ENCODE peak calls at places on chromosomes 4 and X, in four cellular contexts. One of them, this sample, is unnamed.

GRCh38 chr4:22435652-22436051 is 80.2 kb downstream of the ADGRA3 start:
- DNase-seq in activated naive CD4-positive, alpha-beta T cell treated with anti-CD3 and anti-CD28 coated beads for 36 hours: no peak
- DNase-seq in GM10248: no peak
- DNase-seq in GM19239: no peak
- DNase-seq in this sample: no peak

GRCh38 chrX:40170830-40171512 is 73.2 kb upstream of the BCOR start:
- DNase-seq in activated naive CD4-positive, alpha-beta T cell treated with anti-CD3 and anti-CD28 coated beads for 36 hours: peak
- DNase-seq in GM10248: peak
- DNase-seq in GM19239: no peak
- DNase-seq in this sample: no peak

GRCh38 chrX:132442674-132443073 is 46.2 kb downstream of the MBNL3 start:
- DNase-seq in activated naive CD4-positive, alpha-beta T cell treated with anti-CD3 and anti-CD28 coated beads for 36 hours: no peak
- DNase-seq in GM10248: no peak
- DNase-seq in GM19239: no peak
- DNase-seq in this sample: peak

GRCh38 chrX:122565952-122566351 is 618.1 kb upstream of the GRIA3 start:
- DNase-seq in activated naive CD4-positive, alpha-beta T cell treated with anti-CD3 and anti-CD28 coated beads for 36 hours: no peak
- DNase-seq in GM10248: no peak
- DNase-seq in GM19239: no peak
- DNase-seq in this sample: no peak

GRCh38 chrX:130680164-130681035 is 222.6 kb downstream of the ENOX2 start:
- DNase-seq in activated naive CD4-positive, alpha-beta T cell treated with anti-CD3 and anti-CD28 coated beads for 36 hours: no peak
- DNase-seq in GM10248: no peak
- DNase-seq in GM19239: no peak
- DNase-seq in this sample: peak

GRCh38 chr4:108320066-108320465 is 151.3 kb upstream of the LEF1 start:
- DNase-seq in activated naive CD4-positive, alpha-beta T cell treated with anti-CD3 and anti-CD28 coated beads for 36 hours: no peak
- DNase-seq in GM10248: no peak
- DNase-seq in GM19239: no peak
- DNase-seq in this sample: no peak

GRCh38 chr4:137819964-137820383 is 287.7 kb upstream of the PCDH18 start:
- DNase-seq in activated naive CD4-positive, alpha-beta T cell treated with anti-CD3 and anti-CD28 coated beads for 36 hours: no peak
- DNase-seq in GM10248: peak
- DNase-seq in GM19239: no peak
- DNase-seq in this sample: peak

GRCh38 chr4:141099326-141099725 is 33.9 kb downstream of the RNF150 start:
- DNase-seq in activated naive CD4-positive, alpha-beta T cell treated with anti-CD3 and anti-CD28 coated beads for 36 hours: no peak
- DNase-seq in GM10248: no peak
- DNase-seq in GM19239: no peak
- DNase-seq in this sample: no peak

GRCh38 chrX:30713061-30713525 is 59.9 kb downstream of the GK start:
- DNase-seq in activated naive CD4-positive, alpha-beta T cell treated with anti-CD3 and anti-CD28 coated beads for 36 hours: peak
- DNase-seq in GM10248: peak
- DNase-seq in GM19239: no peak
- DNase-seq in this sample: peak

GRCh38 chr4:180798016-180798574 is 1445.1 kb upstream of the TENM3 start:
- DNase-seq in activated naive CD4-positive, alpha-beta T cell treated with anti-CD3 and anti-CD28 coated beads for 36 hours: no peak
- DNase-seq in GM10248: no peak
- DNase-seq in GM19239: no peak
- DNase-seq in this sample: no peak

GRCh38 chr4:89245459-89245858 is 62.1 kb downstream of the GPRIN3 start:
- DNase-seq in activated naive CD4-positive, alpha-beta T cell treated with anti-CD3 and anti-CD28 coated beads for 36 hours: no peak
- DNase-seq in GM10248: no peak
- DNase-seq in GM19239: no peak
- DNase-seq in this sample: no peak

GRCh38 chrX:129777218-129777768 is 2.5 kb upstream of the SASH3 start:
- DNase-seq in activated naive CD4-positive, alpha-beta T cell treated with anti-CD3 and anti-CD28 coated beads for 36 hours: peak
- DNase-seq in GM10248: peak
- DNase-seq in GM19239: no peak
- DNase-seq in this sample: peak

GRCh38 chr4:186557061-186557460 is 1.7 kb upstream of the MTNR1A start:
- DNase-seq in activated naive CD4-positive, alpha-beta T cell treated with anti-CD3 and anti-CD28 coated beads for 36 hours: no peak
- DNase-seq in GM10248: no peak
- DNase-seq in GM19239: no peak
- DNase-seq in this sample: no peak

GRCh38 chrX:74246524-74246923 is 57.5 kb upstream of the ZCCHC13 start:
- DNase-seq in activated naive CD4-positive, alpha-beta T cell treated with anti-CD3 and anti-CD28 coated beads for 36 hours: no peak
- DNase-seq in GM10248: no peak
- DNase-seq in GM19239: no peak
- DNase-seq in this sample: peak

GRCh38 chr4:138576684-138577083 is 334.5 kb upstream of the SLC7A11 start:
- DNase-seq in activated naive CD4-positive, alpha-beta T cell treated with anti-CD3 and anti-CD28 coated beads for 36 hours: no peak
- DNase-seq in GM10248: no peak
- DNase-seq in GM19239: no peak
- DNase-seq in this sample: peak

GRCh38 chr4:92101609-92102231 is 202.0 kb upstream of the GRID2 start:
- DNase-seq in activated naive CD4-positive, alpha-beta T cell treated with anti-CD3 and anti-CD28 coated beads for 36 hours: no peak
- DNase-seq in GM10248: no peak
- DNase-seq in GM19239: no peak
- DNase-seq in this sample: no peak

GRCh38 chr4:169620846-169621228 is 459 bp downstream of the CLCN3 start:
- DNase-seq in activated naive CD4-positive, alpha-beta T cell treated with anti-CD3 and anti-CD28 coated beads for 36 hours: peak
- DNase-seq in GM10248: no peak
- DNase-seq in GM19239: no peak
- DNase-seq in this sample: peak

GRCh38 chrX:131791608-131792355 is 231.3 kb upstream of the STK26 start:
- DNase-seq in activated naive CD4-positive, alpha-beta T cell treated with anti-CD3 and anti-CD28 coated beads for 36 hours: no peak
- DNase-seq in GM10248: no peak
- DNase-seq in GM19239: no peak
- DNase-seq in this sample: no peak

GRCh38 chr4:55184600-55185523 is 59.5 kb upstream of the KDR start:
- DNase-seq in activated naive CD4-positive, alpha-beta T cell treated with anti-CD3 and anti-CD28 coated beads for 36 hours: peak
- DNase-seq in GM10248: peak
- DNase-seq in GM19239: peak
- DNase-seq in this sample: peak

GRCh38 chr4:71237626-71238025 is 101.2 kb upstream of the SLC4A4 start:
- DNase-seq in activated naive CD4-positive, alpha-beta T cell treated with anti-CD3 and anti-CD28 coated beads for 36 hours: no peak
- DNase-seq in GM10248: no peak
- DNase-seq in GM19239: no peak
- DNase-seq in this sample: no peak

GRCh38 chr4:101973331-101973730 is 182.8 kb downstream of the BANK1 start:
- DNase-seq in activated naive CD4-positive, alpha-beta T cell treated with anti-CD3 and anti-CD28 coated beads for 36 hours: no peak
- DNase-seq in GM10248: no peak
- DNase-seq in GM19239: no peak
- DNase-seq in this sample: no peak

GRCh38 chr4:76690091-76690905 is 207.6 kb downstream of the SOWAHB start:
- DNase-seq in activated naive CD4-positive, alpha-beta T cell treated with anti-CD3 and anti-CD28 coated beads for 36 hours: no peak
- DNase-seq in GM10248: no peak
- DNase-seq in GM19239: no peak
- DNase-seq in this sample: no peak

GRCh38 chr4:105022811-105023667 is 123.6 kb upstream of the TET2 start:
- DNase-seq in activated naive CD4-positive, alpha-beta T cell treated with anti-CD3 and anti-CD28 coated beads for 36 hours: no peak
- DNase-seq in GM10248: no peak
- DNase-seq in GM19239: no peak
- DNase-seq in this sample: peak

GRCh38 chr4:150970685-150971151 is 44.4 kb downstream of the LRBA start:
- DNase-seq in activated naive CD4-positive, alpha-beta T cell treated with anti-CD3 and anti-CD28 coated beads for 36 hours: no peak
- DNase-seq in GM10248: peak
- DNase-seq in GM19239: no peak
- DNase-seq in this sample: peak

GRCh38 chr4:152626790-152627189 is 53.0 kb downstream of the TMEM154 start:
- DNase-seq in activated naive CD4-positive, alpha-beta T cell treated with anti-CD3 and anti-CD28 coated beads for 36 hours: no peak
- DNase-seq in GM10248: no peak
- DNase-seq in GM19239: no peak
- DNase-seq in this sample: no peak